ENCODE peak calls at places on chromosomes 4 and X, in four cellular contexts. F is BJ, B is ovary, T is astrocyte. S is an unnamed sample.

GRCh38 chrX:349702-350101 is 31.1 kb upstream of the GTPBP6 start:
- DNase-seq in F (no peak), B (no peak), T (no peak), S (no peak)

GRCh38 chrX:107102980-107103379 is 15.6 kb downstream of the RBM41 start:
- DNase-seq in F (no peak), B (no peak), T (no peak), S (no peak)

GRCh38 chrX:46626566-46626965 is 53.0 kb downstream of the CHST7 start:
- DNase-seq in F (no peak), B (no peak), T (no peak), S (no peak)

GRCh38 chr4:141541851-141542250 is 94.5 kb upstream of the IL15 start:
- DNase-seq in F (no peak), B (no peak), T (peak), S (no peak)

GRCh38 chr4:39637572-39638357 is 900 bp downstream of the SMIM14 start:
- DNase-seq in F (no peak), B (peak), T (peak), S (no peak)

GRCh38 chrX:131063613-131064012 is 5.5 kb downstream of the ARHGAP36 start:
- DNase-seq in F (no peak), B (no peak), T (no peak), S (no peak)

GRCh38 chr4:105951198-105951597 is 55.9 kb downstream of the NPNT start:
- DNase-seq in F (peak), B (no peak), T (peak), S (peak)

GRCh38 chr4:38125816-38126215 is 165.6 kb downstream of the PTTG2 start:
- DNase-seq in F (no peak), B (no peak), T (no peak), S (no peak)

GRCh38 chr4:13322681-13323101 is 161.4 kb downstream of the RAB28 start:
- DNase-seq in F (peak), B (no peak), T (peak), S (peak)

GRCh38 chr4:47050986-47051725 is 19.8 kb downstream of the GABRB1 start:
- DNase-seq in F (no peak), B (no peak), T (no peak), S (no peak)

GRCh38 chr4:100174985-100175383 is 15.3 kb downstream of the DDIT4L start:
- DNase-seq in F (no peak), B (no peak), T (no peak), S (no peak)

GRCh38 chrX:64196606-64197005 is 8.9 kb downstream of the AMER1 start:
- DNase-seq in F (no peak), B (no peak), T (no peak), S (no peak)

GRCh38 chr4:128450326-128451120 is 162.9 kb upstream of the PGRMC2 start:
- DNase-seq in F (no peak), B (no peak), T (no peak), S (no peak)

GRCh38 chr4:65747386-65747785 is 77.1 kb upstream of the EPHA5 start:
- DNase-seq in F (no peak), B (no peak), T (peak), S (no peak)

GRCh38 chr4:8916251-8916913 is 44.7 kb upstream of the HMX1 start:
- DNase-seq in F (no peak), B (no peak), T (no peak), S (no peak)

GRCh38 chrX:6685489-6685888 is 150.6 kb upstream of the VCX3A start:
- DNase-seq in F (no peak), B (no peak), T (no peak), S (no peak)
- TF ChIP-seq CTCF in F (no peak), B (no peak), T (no peak), S (no peak)

GRCh38 chr4:88283661-88284377 is 542 bp downstream of the PPM1K start:
- DNase-seq in F (no peak), B (peak), T (peak), S (no peak)

GRCh38 chr4:88286897-88287296 is 2.5 kb upstream of the PPM1K start:
- DNase-seq in F (no peak), B (no peak), T (no peak), S (no peak)

GRCh38 chr4:88285235-88285505 is 809 bp upstream of the PPM1K start:
- DNase-seq in F (no peak), B (no peak), T (no peak), S (no peak)

GRCh38 chr4:88280228-88280795 is 4.0 kb downstream of the PPM1K start:
- DNase-seq in F (no peak), B (no peak), T (no peak), S (no peak)

DNA sequence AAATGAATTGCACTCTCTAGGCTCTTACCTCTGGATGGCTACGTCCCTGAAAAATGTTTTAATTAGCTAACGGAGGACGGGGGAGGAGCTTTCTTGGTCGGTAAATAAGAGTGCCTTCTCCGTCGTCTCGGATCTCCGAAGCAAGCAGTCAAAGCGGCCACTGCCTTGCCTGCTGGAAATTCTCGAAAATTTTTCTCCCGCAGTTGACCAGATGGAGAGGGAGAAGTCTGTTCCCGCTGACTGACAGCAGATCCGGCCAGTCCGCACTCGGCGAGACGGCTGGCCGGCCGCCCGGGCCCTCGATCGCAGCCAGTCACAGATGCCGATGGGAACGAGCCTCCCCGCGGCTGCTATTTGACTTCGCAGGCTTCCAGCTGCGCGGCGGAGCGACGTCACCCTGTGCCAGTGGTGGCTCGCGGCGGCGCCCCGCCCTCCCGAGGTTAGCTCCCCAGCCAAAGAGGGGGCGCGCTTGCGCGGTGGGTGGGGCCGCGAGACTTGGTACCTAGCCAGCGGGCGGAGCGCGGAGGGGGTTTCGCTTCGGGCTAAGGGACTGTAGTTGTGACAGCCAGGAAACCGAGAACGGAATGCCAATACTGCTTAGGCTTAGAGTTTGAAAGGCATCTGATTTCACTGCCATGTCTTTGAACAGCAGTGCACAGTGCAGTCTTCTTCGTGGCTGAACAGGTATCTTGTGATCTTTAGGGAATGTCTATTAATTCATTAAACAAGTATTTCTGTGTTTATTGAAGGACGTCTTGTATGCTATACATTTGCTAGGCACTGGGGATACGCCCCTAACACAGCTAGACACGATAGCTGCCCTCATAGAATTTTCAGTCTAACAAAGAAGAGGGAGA is at the start of gene PPM1K:
- DNase-seq in F (peak), B (peak), T (peak), S (peak)
- TF ChIP-seq CTCF in F (peak), B (peak), T (no peak), S (peak)

DNA sequence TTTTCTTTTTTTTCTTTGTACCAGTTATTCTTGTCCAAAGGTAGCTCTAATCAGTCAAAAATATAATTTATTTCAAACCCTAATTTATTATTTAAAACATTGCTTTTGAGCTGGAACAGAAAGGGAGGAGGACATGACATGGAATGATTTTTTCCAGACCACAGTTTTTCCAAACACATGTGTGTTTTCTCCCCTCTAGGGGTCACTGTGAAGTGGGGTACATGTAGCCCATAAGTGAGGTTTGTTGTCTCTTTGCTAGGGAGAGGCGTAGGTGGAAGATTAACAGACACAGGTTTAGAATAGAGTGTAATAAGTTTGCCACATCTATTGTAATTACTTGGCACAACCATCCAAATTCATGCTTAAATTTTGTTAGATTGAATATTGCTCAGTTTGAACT is 83.0 kb downstream of the TNIP2 start:
- DNase-seq in F (no peak), B (no peak), T (no peak), S (no peak)
- TF ChIP-seq CTCF in F (peak), B (no peak), T (peak), S (peak)

GRCh38 chr4:77045490-77045889 is 30.3 kb downstream of the CCNI start:
- DNase-seq in F (no peak), B (no peak), T (no peak), S (no peak)
- TF ChIP-seq CTCF in F (peak), B (peak), T (peak), S (peak)

DNA sequence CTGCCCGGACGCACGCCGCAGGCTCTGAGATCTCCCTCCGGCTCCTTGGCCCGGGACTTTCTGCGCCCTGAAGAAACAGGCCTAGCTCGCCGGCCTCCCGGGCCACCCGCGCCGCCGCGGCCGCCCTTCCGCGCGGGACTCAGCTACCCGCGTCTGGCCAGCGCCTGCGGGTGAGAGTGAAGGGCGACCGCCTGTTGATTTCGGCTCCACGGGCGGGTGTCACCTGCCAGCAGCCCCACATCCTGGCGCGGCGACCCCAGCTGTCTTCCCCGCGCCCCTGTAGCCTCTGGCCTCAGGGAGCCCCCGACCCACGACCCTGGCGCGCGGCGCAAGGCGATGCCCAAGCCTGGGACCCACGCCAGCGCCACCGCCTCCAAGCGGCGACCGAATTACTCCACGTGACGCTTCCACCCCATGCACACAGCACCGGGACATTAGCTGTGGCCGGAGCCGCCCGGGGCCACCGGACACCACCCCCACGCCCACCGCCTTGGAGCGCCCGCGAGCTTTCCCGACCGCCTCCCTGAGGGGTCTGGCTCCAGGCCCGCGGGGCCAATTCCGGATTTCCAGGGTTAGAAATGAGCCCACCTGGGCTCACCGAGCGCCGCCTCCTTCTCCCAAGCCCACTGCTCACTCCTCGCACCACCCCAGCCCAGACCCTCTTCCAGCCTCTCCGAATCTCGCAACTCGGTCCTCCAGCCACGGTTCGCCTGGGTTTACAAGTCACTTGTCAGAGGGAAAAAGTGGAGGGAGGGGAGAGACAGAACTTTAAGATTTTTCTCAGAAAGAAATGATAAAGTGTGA is 10.2 kb downstream of the ARX start:
- DNase-seq in F (no peak), B (peak), T (no peak), S (no peak)
- TF ChIP-seq CTCF in F (no peak), B (no peak), T (no peak), S (no peak)

GRCh38 chrX:108297290-108297689 is 140.9 kb downstream of the COL4A6 start:
- DNase-seq in F (no peak), B (no peak), T (no peak), S (no peak)
- TF ChIP-seq CTCF in F (no peak), B (no peak), T (no peak), S (no peak)

DNA sequence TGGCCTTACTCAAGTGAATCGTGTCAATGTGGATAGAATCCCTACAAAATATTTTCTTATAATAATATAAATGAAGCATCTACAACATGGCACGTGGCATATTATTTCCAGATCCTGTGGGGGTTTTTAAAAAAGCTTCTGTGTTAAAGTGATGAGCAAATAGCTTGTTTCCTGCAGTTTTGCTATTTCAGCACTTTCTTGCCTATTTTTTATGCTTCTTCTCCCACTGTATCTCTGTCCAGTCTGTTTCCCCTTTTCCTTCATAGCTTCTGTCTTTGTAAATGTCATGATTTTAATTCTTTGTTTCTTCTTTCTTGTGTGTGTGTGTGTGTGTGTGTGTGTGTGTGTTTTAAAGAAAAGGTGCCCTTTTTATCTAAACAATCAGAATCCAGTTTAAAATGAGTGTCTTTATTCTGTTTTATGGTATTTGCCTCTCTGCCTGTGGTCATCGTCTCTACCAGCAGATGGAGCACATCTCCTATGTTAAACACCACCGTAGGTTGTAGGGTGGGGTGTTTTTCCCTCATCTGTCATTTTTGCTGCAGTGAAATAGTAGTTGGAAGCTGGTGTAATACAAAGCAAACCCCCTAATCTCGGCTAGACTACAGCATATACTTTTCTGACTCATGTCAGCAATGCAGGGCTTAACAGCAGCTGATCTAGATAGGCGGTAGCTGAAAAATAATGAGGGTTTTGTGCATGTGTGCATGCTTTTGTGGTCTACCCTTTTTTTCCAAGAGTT is 33.1 kb downstream of the FTHL17 start:
- DNase-seq in F (no peak), B (no peak), T (peak), S (no peak)
- TF ChIP-seq CTCF in F (peak), B (peak), T (peak), S (peak)

GRCh38 chrX:152817082-152817744 is 13.3 kb downstream of the CETN2 start:
- DNase-seq in F (no peak), B (no peak), T (peak), S (no peak)
- TF ChIP-seq CTCF in F (peak), B (no peak), T (peak), S (peak)

GRCh38 chr4:179831274-179831673 is 2389.0 kb upstream of the AGA start:
- DNase-seq in F (no peak), B (no peak), T (no peak), S (no peak)

GRCh38 chr4:179836179-179837075 is 2394.2 kb upstream of the AGA start:
- DNase-seq in F (no peak), B (no peak), T (peak), S (no peak)
- TF ChIP-seq CTCF in F (no peak), B (no peak), T (no peak), S (no peak)

GRCh38 chr4:142567199-142567598 is 278.9 kb downstream of the INPP4B start:
- DNase-seq in F (no peak), B (no peak), T (no peak), S (no peak)
- TF ChIP-seq CTCF in F (no peak), B (no peak), T (no peak), S (no peak)